ENCODE peak calls at places on chromosomes 3 and 15, in ten cellular contexts. E, L, U, O, K, G, T, M, A and W are unnamed samples.

GRCh38 chr3:72390841-72391240 is 457.4 kb downstream of the SHQ1 start:
- DNase-seq in E (no peak), L (no peak), U (no peak), O (no peak), K (no peak), G (no peak), T (no peak), M (no peak), A (no peak), W (no peak)

GRCh38 chr3:86984271-86984670 is 6.7 kb downstream of the VGLL3 start:
- DNase-seq in E (no peak), L (no peak), U (no peak), O (no peak), K (no peak), G (no peak), T (no peak), M (no peak), A (no peak), W (no peak)

GRCh38 chr3:16140116-16140893 is 34.2 kb upstream of the GALNT15 start:
- DNase-seq in E (no peak), L (peak), U (no peak), O (no peak), K (peak), G (no peak), T (no peak), M (no peak), A (no peak), W (no peak)

GRCh38 chr3:141651405-141651804 is 86.7 kb upstream of the RNF7 start:
- DNase-seq in E (no peak), L (no peak), U (no peak), O (no peak), K (no peak), G (no peak), T (no peak), M (no peak), A (no peak), W (no peak)

GRCh38 chr3:128383316-128384235 is 83.1 kb downstream of the DNAJB8 start:
- DNase-seq in E (peak), L (peak), U (no peak), O (no peak), K (peak), G (peak), T (peak), M (peak), A (peak), W (no peak)

GRCh38 chr3:29212789-29213433 is 68.0 kb upstream of the RBMS3 start:
- DNase-seq in E (no peak), L (no peak), U (no peak), O (no peak), K (no peak), G (no peak), T (no peak), M (no peak), A (no peak), W (no peak)

GRCh38 chr3:150449169-150449721 is 41.1 kb downstream of the TSC22D2 start:
- DNase-seq in E (no peak), L (no peak), U (no peak), O (no peak), K (no peak), G (no peak), T (no peak), M (no peak), A (peak), W (no peak)

GRCh38 chr3:37291275-37291700 is 116.9 kb upstream of the LRRFIP2 start:
- DNase-seq in E (no peak), L (no peak), U (no peak), O (no peak), K (no peak), G (peak), T (no peak), M (no peak), A (peak), W (no peak)

GRCh38 chr15:38593523-38593922 is 28.9 kb upstream of the RASGRP1 start:
- DNase-seq in E (no peak), L (no peak), U (no peak), O (no peak), K (no peak), G (peak), T (no peak), M (no peak), A (no peak), W (no peak)

GRCh38 chr3:105828703-105829102 is 40.1 kb downstream of the CBLB start:
- DNase-seq in E (no peak), L (no peak), U (no peak), O (no peak), K (no peak), G (no peak), T (no peak), M (no peak), A (no peak), W (no peak)

GRCh38 chr3:195886181-195887141 is 21.9 kb downstream of the TNK2 start:
- DNase-seq in E (no peak), L (no peak), U (no peak), O (no peak), K (peak), G (peak), T (no peak), M (peak), A (no peak), W (no peak)

GRCh38 chr15:80999623-81000036 is 1.1 kb upstream of the TLNRD1 start:
- DNase-seq in E (no peak), L (no peak), U (no peak), O (no peak), K (no peak), G (peak), T (no peak), M (no peak), A (peak), W (no peak)

GRCh38 chr15:80157215-80157614 is 4.4 kb downstream of the FAH start:
- DNase-seq in E (no peak), L (no peak), U (no peak), O (no peak), K (no peak), G (peak), T (no peak), M (no peak), A (no peak), W (no peak)

GRCh38 chr3:161700998-161701397 is 204.4 kb downstream of the OTOL1 start:
- DNase-seq in E (no peak), L (no peak), U (peak), O (no peak), K (no peak), G (no peak), T (no peak), M (no peak), A (peak), W (no peak)

GRCh38 chr15:47885921-47886320 is 168.6 kb downstream of the SEMA6D start:
- DNase-seq in E (no peak), L (no peak), U (no peak), O (no peak), K (no peak), G (peak), T (no peak), M (no peak), A (no peak), W (no peak)

GRCh38 chr3:66312039-66312438 is 91.2 kb downstream of the SLC25A26 start:
- DNase-seq in E (no peak), L (no peak), U (no peak), O (no peak), K (no peak), G (no peak), T (no peak), M (no peak), A (no peak), W (no peak)

GRCh38 chr3:50639055-50639494 is 22.1 kb downstream of the MAPKAPK3 start:
- DNase-seq in E (no peak), L (no peak), U (no peak), O (no peak), K (no peak), G (peak), T (no peak), M (peak), A (no peak), W (no peak)

GRCh38 chr15:35851491-35851890 is 305.5 kb upstream of the DPH6 start:
- DNase-seq in E (no peak), L (no peak), U (no peak), O (no peak), K (no peak), G (no peak), T (no peak), M (no peak), A (no peak), W (no peak)